ENCODE peak calls at places on chromosomes 4 and X, in nine cellular contexts. One of them, this sample, is unnamed.

GRCh38 chrX:139924696-139925094 is 8.2 kb downstream of the ATP11C start:
- DNase-seq in K562: no peak
- DNase-seq in fibroblast of mammary gland: peak; percentile 29
- DNase-seq in endodermal cell: no peak
- DNase-seq in cardiac fibroblast: no peak
- DNase-seq in kidney epithelial cell: no peak
- DNase-seq in lower lobe of right lung: no peak
- DNase-seq in brain microvascular endothelial cell: no peak
- DNase-seq in fibroblast of lung: no peak
- DNase-seq in this sample: no peak

GRCh38 chr4:139619644-139620043 is 46.0 kb upstream of the MGST2 start:
- DNase-seq in K562: peak; percentile 18
- DNase-seq in fibroblast of mammary gland: peak; percentile 42
- DNase-seq in endodermal cell: peak; percentile 65
- DNase-seq in cardiac fibroblast: peak; percentile 53
- DNase-seq in kidney epithelial cell: no peak
- DNase-seq in lower lobe of right lung: no peak
- DNase-seq in brain microvascular endothelial cell: peak; percentile 24
- DNase-seq in fibroblast of lung: peak; percentile 16
- DNase-seq in this sample: no peak

GRCh38 chr4:7515390-7515902 is 80.7 kb upstream of the PSAPL1 start:
- DNase-seq in K562: no peak
- DNase-seq in fibroblast of mammary gland: peak; percentile 9
- DNase-seq in endodermal cell: no peak
- DNase-seq in cardiac fibroblast: no peak
- DNase-seq in kidney epithelial cell: no peak
- DNase-seq in lower lobe of right lung: no peak
- DNase-seq in brain microvascular endothelial cell: no peak
- DNase-seq in fibroblast of lung: no peak
- DNase-seq in this sample: peak; percentile 16

GRCh38 chr4:48706741-48707140 is 73.3 kb downstream of the FRYL start:
- DNase-seq in K562: no peak
- DNase-seq in fibroblast of mammary gland: peak; percentile 12
- DNase-seq in endodermal cell: no peak
- DNase-seq in cardiac fibroblast: no peak
- DNase-seq in kidney epithelial cell: no peak
- DNase-seq in lower lobe of right lung: no peak
- DNase-seq in brain microvascular endothelial cell: no peak
- DNase-seq in fibroblast of lung: no peak
- DNase-seq in this sample: no peak

GRCh38 chr4:98565646-98566403 is 92.6 kb downstream of the TSPAN5 start:
- DNase-seq in K562: no peak
- DNase-seq in fibroblast of mammary gland: no peak
- DNase-seq in endodermal cell: no peak
- DNase-seq in cardiac fibroblast: no peak
- DNase-seq in kidney epithelial cell: no peak
- DNase-seq in lower lobe of right lung: no peak
- DNase-seq in brain microvascular endothelial cell: no peak
- DNase-seq in fibroblast of lung: no peak
- DNase-seq in this sample: peak; percentile 69

GRCh38 chr4:187333151-187333550 is 609.5 kb upstream of the FAT1 start:
- DNase-seq in K562: no peak
- DNase-seq in fibroblast of mammary gland: no peak
- DNase-seq in endodermal cell: no peak
- DNase-seq in cardiac fibroblast: peak; percentile 7
- DNase-seq in kidney epithelial cell: no peak
- DNase-seq in lower lobe of right lung: no peak
- DNase-seq in brain microvascular endothelial cell: peak; percentile 75
- DNase-seq in fibroblast of lung: peak; percentile 19
- DNase-seq in this sample: no peak

GRCh38 chrX:115345654-115346014 is 56.1 kb downstream of the LUZP4 start:
- DNase-seq in K562: no peak
- DNase-seq in fibroblast of mammary gland: peak; percentile 27
- DNase-seq in endodermal cell: no peak
- DNase-seq in cardiac fibroblast: no peak
- DNase-seq in kidney epithelial cell: no peak
- DNase-seq in lower lobe of right lung: no peak
- DNase-seq in brain microvascular endothelial cell: no peak
- DNase-seq in fibroblast of lung: peak; percentile 32
- DNase-seq in this sample: no peak

GRCh38 chr4:185837415-185838103 is 25.6 kb upstream of the SORBS2 start:
- DNase-seq in K562: no peak
- DNase-seq in fibroblast of mammary gland: peak; percentile 19
- DNase-seq in endodermal cell: no peak
- DNase-seq in cardiac fibroblast: no peak
- DNase-seq in kidney epithelial cell: no peak
- DNase-seq in lower lobe of right lung: no peak
- DNase-seq in brain microvascular endothelial cell: no peak
- DNase-seq in fibroblast of lung: no peak
- DNase-seq in this sample: no peak

GRCh38 chr4:128718793-128719192 is 90.7 kb upstream of the JADE1 start:
- DNase-seq in K562: no peak
- DNase-seq in fibroblast of mammary gland: peak; percentile 28
- DNase-seq in endodermal cell: no peak
- DNase-seq in cardiac fibroblast: peak; percentile 23
- DNase-seq in kidney epithelial cell: no peak
- DNase-seq in lower lobe of right lung: no peak
- DNase-seq in brain microvascular endothelial cell: peak; percentile 28
- DNase-seq in fibroblast of lung: peak; percentile 90
- DNase-seq in this sample: no peak

DNA sequence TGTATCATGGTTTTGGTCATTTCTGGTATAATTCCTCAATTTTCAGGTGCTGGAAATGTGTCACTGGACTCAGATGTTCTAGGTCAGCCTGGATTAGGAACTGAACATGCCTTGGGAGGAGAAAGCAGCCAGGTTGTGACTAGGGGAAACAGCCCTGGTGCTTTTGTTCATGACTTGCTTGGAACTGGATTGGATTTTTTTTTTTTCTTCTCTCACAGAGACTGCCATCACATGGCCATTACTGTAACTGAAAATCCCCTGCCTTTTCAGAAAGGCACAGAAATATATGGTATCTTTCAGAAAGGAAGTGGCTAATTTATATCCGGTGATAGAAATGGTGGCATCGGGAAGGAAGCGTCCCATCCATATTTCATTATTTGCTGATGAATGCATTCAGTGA is 34.6 kb downstream of the SEPTIN11 start:
- DNase-seq in K562: peak; percentile 23
- DNase-seq in fibroblast of mammary gland: peak; percentile 83
- DNase-seq in endodermal cell: no peak
- DNase-seq in cardiac fibroblast: peak; percentile 77
- DNase-seq in kidney epithelial cell: no peak
- DNase-seq in lower lobe of right lung: no peak
- DNase-seq in brain microvascular endothelial cell: no peak
- DNase-seq in fibroblast of lung: peak; percentile 59
- DNase-seq in this sample: peak; percentile 64
- TF ChIP-seq CTCF in K562: peak; percentile 21
- TF ChIP-seq CTCF in fibroblast of mammary gland: peak; percentile 42
- TF ChIP-seq CTCF in endodermal cell: peak; percentile 67
- TF ChIP-seq CTCF in cardiac fibroblast: no peak
- TF ChIP-seq CTCF in kidney epithelial cell: no peak
- TF ChIP-seq CTCF in lower lobe of right lung: peak; percentile 30
- TF ChIP-seq CTCF in brain microvascular endothelial cell: peak; percentile 48
- TF ChIP-seq CTCF in fibroblast of lung: peak; percentile 42
- TF ChIP-seq CTCF in this sample: peak; percentile 29

DNA sequence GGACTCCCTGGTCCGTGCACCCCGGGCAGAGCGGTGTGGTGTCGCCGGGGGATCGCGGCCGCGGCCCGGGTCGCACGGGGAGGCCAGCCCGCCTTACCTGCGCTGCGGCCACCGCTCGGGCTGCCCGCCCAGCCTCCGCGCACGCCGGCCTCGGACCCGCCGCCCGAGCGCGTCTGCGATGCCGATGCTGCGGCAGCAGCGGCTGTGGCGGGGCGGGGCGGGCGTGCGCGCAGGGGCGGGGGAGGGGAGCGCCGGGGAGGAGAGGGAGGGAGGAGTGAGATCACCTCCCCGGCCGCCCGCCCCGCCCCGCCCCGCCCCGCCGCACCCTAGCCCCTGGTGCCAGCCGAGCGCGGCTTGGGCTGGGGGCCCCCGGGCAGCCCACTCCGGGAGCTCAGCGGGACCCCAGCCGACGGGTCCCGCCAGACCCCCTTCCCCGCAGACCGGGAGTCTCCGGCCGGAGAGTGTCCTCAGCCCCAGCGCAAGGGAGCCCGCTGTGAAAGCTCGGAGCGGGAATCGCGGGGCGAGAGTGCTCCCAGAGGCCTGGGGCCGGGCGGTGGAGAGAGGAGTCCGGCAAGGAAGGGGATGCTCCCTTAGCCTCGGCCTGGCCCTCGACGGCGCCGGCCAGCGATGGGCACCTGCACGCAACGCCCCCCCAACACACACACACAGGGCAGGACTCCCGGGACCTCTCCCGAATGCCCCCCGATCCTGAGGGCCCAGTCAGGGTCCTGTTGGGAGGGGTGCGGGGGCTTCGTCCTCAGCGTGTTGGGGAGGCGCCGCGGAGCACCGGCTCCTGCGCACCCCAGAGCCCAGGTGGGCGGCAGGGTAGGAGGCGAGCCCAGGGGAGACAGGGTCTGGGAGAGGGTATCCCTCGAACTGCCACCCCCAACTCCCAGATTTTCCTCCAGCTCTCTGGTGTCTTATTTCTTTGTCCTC is at the start of gene L1CAM:
- DNase-seq in K562: peak; percentile 85
- DNase-seq in fibroblast of mammary gland: no peak
- DNase-seq in endodermal cell: peak; percentile 80
- DNase-seq in cardiac fibroblast: no peak
- DNase-seq in kidney epithelial cell: no peak
- DNase-seq in lower lobe of right lung: no peak
- DNase-seq in brain microvascular endothelial cell: no peak
- DNase-seq in fibroblast of lung: no peak
- DNase-seq in this sample: no peak
- H3K4me3 ChIP-seq in K562: no peak within 1 kb of the TSS
- H3K4me3 ChIP-seq in fibroblast of mammary gland: no peak within 1 kb of the TSS
- H3K4me3 ChIP-seq in endodermal cell: no peak within 1 kb of the TSS
- H3K4me3 ChIP-seq in cardiac fibroblast: no peak within 1 kb of the TSS
- H3K4me3 ChIP-seq in kidney epithelial cell: peak within 1 kb of the TSS; percentile 45
- H3K4me3 ChIP-seq in lower lobe of right lung: no peak within 1 kb of the TSS
- H3K4me3 ChIP-seq in brain microvascular endothelial cell: no peak within 1 kb of the TSS
- H3K4me3 ChIP-seq in fibroblast of lung: no peak within 1 kb of the TSS
- H3K4me3 ChIP-seq in this sample: peak within 1 kb of the TSS; percentile 23

DNA sequence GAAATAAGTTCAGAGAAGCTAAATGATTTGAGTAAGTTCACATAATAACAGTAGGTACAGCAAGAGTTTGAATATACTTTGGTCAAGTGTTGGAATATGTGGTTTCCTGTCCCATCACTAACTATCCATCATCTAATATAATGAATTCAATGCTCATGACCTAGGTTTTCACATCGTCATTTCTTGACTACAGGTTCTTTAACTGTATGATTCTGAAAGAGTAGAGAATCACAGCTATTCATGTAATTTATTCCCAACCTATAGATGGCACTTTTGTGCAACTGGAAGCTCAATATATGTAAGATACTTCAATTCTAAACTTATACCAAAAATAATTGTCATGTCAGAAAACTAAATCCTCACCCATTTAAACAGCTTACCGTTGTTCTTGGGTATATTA is 53.1 kb downstream of the TIGD2 start:
- DNase-seq in K562: no peak
- DNase-seq in fibroblast of mammary gland: no peak
- DNase-seq in endodermal cell: no peak
- DNase-seq in cardiac fibroblast: no peak
- DNase-seq in kidney epithelial cell: no peak
- DNase-seq in lower lobe of right lung: no peak
- DNase-seq in brain microvascular endothelial cell: no peak
- DNase-seq in fibroblast of lung: no peak
- DNase-seq in this sample: no peak
- TF ChIP-seq CTCF in K562: no peak
- TF ChIP-seq CTCF in fibroblast of mammary gland: no peak
- TF ChIP-seq CTCF in endodermal cell: no peak
- TF ChIP-seq CTCF in cardiac fibroblast: no peak
- TF ChIP-seq CTCF in kidney epithelial cell: no peak
- TF ChIP-seq CTCF in lower lobe of right lung: no peak
- TF ChIP-seq CTCF in brain microvascular endothelial cell: no peak
- TF ChIP-seq CTCF in fibroblast of lung: peak; percentile 16
- TF ChIP-seq CTCF in this sample: no peak

GRCh38 chr4:143335979-143336827 is 473 bp upstream of the GAB1 start:
- DNase-seq in K562: peak; percentile 83
- DNase-seq in fibroblast of mammary gland: peak; percentile 86
- DNase-seq in endodermal cell: peak; percentile 97
- DNase-seq in cardiac fibroblast: peak; percentile 88
- DNase-seq in kidney epithelial cell: peak; percentile 55
- DNase-seq in lower lobe of right lung: peak; percentile 94
- DNase-seq in brain microvascular endothelial cell: peak; percentile 82
- DNase-seq in fibroblast of lung: peak; percentile 90
- DNase-seq in this sample: peak; percentile 92

GRCh38 chr4:143338313-143338712 is 1.6 kb downstream of the GAB1 start:
- DNase-seq in K562: no peak
- DNase-seq in fibroblast of mammary gland: no peak
- DNase-seq in endodermal cell: no peak
- DNase-seq in cardiac fibroblast: no peak
- DNase-seq in kidney epithelial cell: no peak
- DNase-seq in lower lobe of right lung: no peak
- DNase-seq in brain microvascular endothelial cell: no peak
- DNase-seq in fibroblast of lung: no peak
- DNase-seq in this sample: no peak

GRCh38 chr4:143337600-143338287 is 1.1 kb downstream of the GAB1 start:
- DNase-seq in K562: no peak
- DNase-seq in fibroblast of mammary gland: peak; percentile 60
- DNase-seq in endodermal cell: peak; percentile 75
- DNase-seq in cardiac fibroblast: peak; percentile 63
- DNase-seq in kidney epithelial cell: no peak
- DNase-seq in lower lobe of right lung: no peak
- DNase-seq in brain microvascular endothelial cell: peak; percentile 37
- DNase-seq in fibroblast of lung: peak; percentile 67
- DNase-seq in this sample: peak; percentile 61

GRCh38 chr4:143339497-143339896 is 2.8 kb downstream of the GAB1 start:
- DNase-seq in K562: no peak
- DNase-seq in fibroblast of mammary gland: no peak
- DNase-seq in endodermal cell: no peak
- DNase-seq in cardiac fibroblast: no peak
- DNase-seq in kidney epithelial cell: no peak
- DNase-seq in lower lobe of right lung: no peak
- DNase-seq in brain microvascular endothelial cell: no peak
- DNase-seq in fibroblast of lung: no peak
- DNase-seq in this sample: no peak

DNA sequence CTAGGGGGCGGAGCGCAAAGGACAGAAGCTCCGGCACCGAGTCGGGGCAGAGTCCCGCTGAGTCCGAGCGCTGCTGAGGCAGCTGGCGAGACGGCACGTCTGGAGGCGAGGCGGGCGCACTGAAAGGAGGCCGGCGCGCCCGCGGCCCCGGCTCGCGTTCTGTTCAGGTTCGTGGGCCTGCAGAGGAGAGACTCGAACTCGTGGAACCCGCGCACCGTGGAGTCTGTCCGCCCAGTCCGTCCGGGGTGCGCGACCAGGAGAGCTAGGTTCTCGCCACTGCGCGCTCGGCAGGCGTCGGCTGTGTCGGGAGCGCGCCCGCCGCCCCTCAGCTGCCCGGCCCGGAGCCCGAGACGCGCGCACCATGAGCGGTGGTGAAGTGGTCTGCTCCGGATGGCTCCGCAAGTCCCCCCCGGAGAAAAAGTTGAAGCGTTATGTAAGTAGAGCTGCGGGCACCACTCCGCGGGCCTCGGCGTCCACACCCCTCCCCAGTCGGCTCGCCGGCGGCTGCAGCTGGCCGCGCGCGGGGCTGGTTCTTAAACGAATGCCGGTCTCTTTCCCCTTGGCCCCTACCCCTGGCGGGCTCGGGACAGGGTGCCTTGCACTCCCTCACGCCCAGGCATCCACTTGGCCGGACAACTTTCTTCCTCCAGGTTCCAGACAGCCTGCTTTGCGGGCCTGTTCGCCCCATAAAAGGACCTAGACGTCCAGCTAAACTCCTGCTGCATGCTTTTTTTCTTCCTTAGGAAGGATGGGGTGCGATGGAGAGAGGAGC is at the start of gene GAB1:
- DNase-seq in K562: peak; percentile 62
- DNase-seq in fibroblast of mammary gland: peak; percentile 74
- DNase-seq in endodermal cell: peak; percentile 94
- DNase-seq in cardiac fibroblast: peak; percentile 84
- DNase-seq in kidney epithelial cell: no peak
- DNase-seq in lower lobe of right lung: peak; percentile 86
- DNase-seq in brain microvascular endothelial cell: peak; percentile 35
- DNase-seq in fibroblast of lung: peak; percentile 83
- DNase-seq in this sample: peak; percentile 79
- H3K4me3 ChIP-seq in K562: peak within 1 kb of the TSS; percentile 84
- H3K4me3 ChIP-seq in fibroblast of mammary gland: peak within 1 kb of the TSS; percentile 64
- H3K4me3 ChIP-seq in endodermal cell: peak within 1 kb of the TSS; percentile 94
- H3K4me3 ChIP-seq in cardiac fibroblast: peak within 1 kb of the TSS; percentile 82
- H3K4me3 ChIP-seq in kidney epithelial cell: peak within 1 kb of the TSS; percentile 57
- H3K4me3 ChIP-seq in lower lobe of right lung: peak within 1 kb of the TSS; percentile 95
- H3K4me3 ChIP-seq in brain microvascular endothelial cell: peak within 1 kb of the TSS; percentile 81
- H3K4me3 ChIP-seq in fibroblast of lung: peak within 1 kb of the TSS; percentile 49
- H3K4me3 ChIP-seq in this sample: peak within 1 kb of the TSS; percentile 81

This sample was measured in fibroblast of villous mesenchyme.